ENCODE peak calls at places on chromosomes 2 and 18, in seven cellular contexts. J, E, C, Z, A, T and Y are unnamed samples.

GRCh38 chr2:159124931-159125467 is 156.6 kb downstream of the TANC1 start:
- DNase-seq in T (no peak), Z (no peak), J (no peak), E (no peak), A (no peak), C (peak; percentile 25), Y (no peak)

GRCh38 chr18:69250305-69251151 is 150.2 kb upstream of the DOK6 start:
- DNase-seq in T (no peak), E (no peak), A (no peak), Z (no peak), J (no peak), C (no peak), Y (no peak)

GRCh38 chr2:238475571-238475970 is 48.8 kb downstream of the ASB1 start:
- DNase-seq in E (no peak), Z (no peak), C (no peak), J (no peak), T (no peak), A (no peak), Y (no peak)

GRCh38 chr2:158154596-158154995 is 52.9 kb downstream of the UPP2 start:
- DNase-seq in T (no peak), J (no peak), C (no peak), A (no peak), Z (no peak), E (no peak), Y (no peak)

GRCh38 chr2:235492850-235493344 is 946 bp upstream of the AGAP1 start:
- DNase-seq in A (no peak), J (no peak), Z (no peak), C (no peak), T (no peak), E (peak; percentile 61), Y (no peak)

GRCh38 chr18:76450452-76450851 is 44.6 kb downstream of the ZNF516 start:
- DNase-seq in T (no peak), Z (no peak), C (peak; percentile 6), A (no peak), E (no peak), J (peak; percentile 41), Y (no peak)

GRCh38 chr2:237429761-237430160 is 15.8 kb upstream of the COL6A3 start:
- DNase-seq in T (no peak), Z (peak; percentile 23), A (no peak), E (no peak), C (no peak), J (no peak), Y (no peak)

GRCh38 chr2:29233428-29233827 is 118.2 kb downstream of the CLIP4 start:
- DNase-seq in J (no peak), T (no peak), A (no peak), C (no peak), Z (no peak), E (no peak), Y (no peak)

GRCh38 chr2:39665811-39666488 is at the start of gene TMEM178A:
- DNase-seq in A (no peak), J (no peak), T (no peak), Z (no peak), C (no peak), E (peak; percentile 56), Y (no peak)

GRCh38 chr2:119260636-119261497 is 37.2 kb downstream of the STEAP3 start:
- DNase-seq in T (no peak), C (peak; percentile 32), E (no peak), A (no peak), Z (no peak), J (no peak), Y (no peak)

GRCh38 chr2:42851740-42852250 is 59.4 kb upstream of the HAAO start:
- DNase-seq in A (no peak), Z (no peak), J (no peak), C (no peak), T (no peak), E (no peak), Y (no peak)

GRCh38 chr2:61419129-61419528 is 51.8 kb downstream of the USP34 start:
- DNase-seq in Z (no peak), T (no peak), E (no peak), C (no peak), J (no peak), A (peak; percentile 25), Y (no peak)

GRCh38 chr18:49368161-49368875 is 92.1 kb downstream of the DYM start:
- DNase-seq in T (no peak), A (no peak), Z (no peak), J (peak; percentile 49), E (no peak), C (no peak), Y (no peak)

GRCh38 chr2:215392687-215393270 is 43.1 kb downstream of the FN1 start:
- DNase-seq in A (no peak), T (no peak), J (no peak), C (no peak), E (no peak), Z (no peak), Y (no peak)

GRCh38 chr2:157840568-157841156 is 35.5 kb downstream of the ACVR1 start:
- DNase-seq in J (peak; percentile 96), A (no peak), C (no peak), Z (no peak), E (peak; percentile 61), T (no peak), Y (no peak)

GRCh38 chr2:59032469-59032868 is 791.3 kb upstream of the FANCL start:
- DNase-seq in C (no peak), J (no peak), E (no peak), T (peak; percentile 72), Z (no peak), A (no peak), Y (no peak)

GRCh38 chr2:50694798-50695197 is 337.1 kb downstream of the NRXN1 start:
- DNase-seq in J (no peak), Z (no peak), T (no peak), C (no peak), E (no peak), A (no peak), Y (no peak)

GRCh38 chr2:71313-72035 is 25.2 kb upstream of the FAM110C start:
- DNase-seq in A (no peak), E (no peak), Z (no peak), J (no peak), T (no peak), C (no peak), Y (no peak)

GRCh38 chr2:105655244-105655643 is 89.5 kb upstream of the NCK2 start:
- DNase-seq in T (no peak), C (no peak), J (no peak), A (no peak), Z (no peak), E (no peak), Y (no peak)

GRCh38 chr2:121748202-121748601 is 7.2 kb upstream of the TSN start:
- DNase-seq in Z (no peak), J (no peak), E (no peak), T (no peak), C (peak; percentile 29), A (no peak), Y (no peak)

GRCh38 chr2:133657591-133657990 is 89.3 kb upstream of the NCKAP5 start:
- DNase-seq in E (no peak), T (no peak), C (no peak), A (no peak), Z (no peak), J (no peak), Y (no peak)